ENCODE peak calls at places on chromosomes 16 and 17, in nine cellular contexts. One of them, this sample, is unnamed.

GRCh38 chr16:89599451-89599858 is 14.0 kb upstream of the DPEP1 start:
- DNase-seq in non-pigmented ciliary epithelial cell: no peak
- DNase-seq in AG09319: no peak
- DNase-seq in activated effector memory CD4-positive, alpha-beta T cell treated with anti-CD3 and anti-CD28 coated beads, Interleukin-2, amount 50 U/mL, for 16 hours: no peak
- DNase-seq in NCI-H82: peak
- DNase-seq in kidney tubule cell: peak
- DNase-seq in iris pigment epithelial cell: no peak
- DNase-seq in ecto neural progenitor cell: peak
- DNase-seq in upper lobe of right lung: no peak
- DNase-seq in this sample: no peak

GRCh38 chr17:2406903-2407790 is 6.3 kb upstream of the MNT start:
- DNase-seq in non-pigmented ciliary epithelial cell: peak
- DNase-seq in AG09319: no peak
- DNase-seq in activated effector memory CD4-positive, alpha-beta T cell treated with anti-CD3 and anti-CD28 coated beads, Interleukin-2, amount 50 U/mL, for 16 hours: no peak
- DNase-seq in NCI-H82: no peak
- DNase-seq in kidney tubule cell: peak
- DNase-seq in iris pigment epithelial cell: peak
- DNase-seq in ecto neural progenitor cell: peak
- DNase-seq in upper lobe of right lung: no peak
- DNase-seq in this sample: no peak

GRCh38 chr17:74185786-74186185 is 17.7 kb upstream of the RPL38 start:
- DNase-seq in non-pigmented ciliary epithelial cell: no peak
- DNase-seq in AG09319: no peak
- DNase-seq in activated effector memory CD4-positive, alpha-beta T cell treated with anti-CD3 and anti-CD28 coated beads, Interleukin-2, amount 50 U/mL, for 16 hours: peak
- DNase-seq in NCI-H82: no peak
- DNase-seq in kidney tubule cell: no peak
- DNase-seq in iris pigment epithelial cell: no peak
- DNase-seq in ecto neural progenitor cell: no peak
- DNase-seq in upper lobe of right lung: no peak
- DNase-seq in this sample: peak

GRCh38 chr17:2795412-2796163 is 650 bp upstream of the RAP1GAP2 start:
- DNase-seq in non-pigmented ciliary epithelial cell: no peak
- DNase-seq in AG09319: no peak
- DNase-seq in activated effector memory CD4-positive, alpha-beta T cell treated with anti-CD3 and anti-CD28 coated beads, Interleukin-2, amount 50 U/mL, for 16 hours: no peak
- DNase-seq in NCI-H82: no peak
- DNase-seq in kidney tubule cell: no peak
- DNase-seq in iris pigment epithelial cell: no peak
- DNase-seq in ecto neural progenitor cell: no peak
- DNase-seq in upper lobe of right lung: no peak
- DNase-seq in this sample: peak

GRCh38 chr17:17783121-17783824 is 53.5 kb downstream of the SREBF1 start:
- DNase-seq in non-pigmented ciliary epithelial cell: no peak
- DNase-seq in AG09319: no peak
- DNase-seq in activated effector memory CD4-positive, alpha-beta T cell treated with anti-CD3 and anti-CD28 coated beads, Interleukin-2, amount 50 U/mL, for 16 hours: peak
- DNase-seq in NCI-H82: peak
- DNase-seq in kidney tubule cell: peak
- DNase-seq in iris pigment epithelial cell: peak
- DNase-seq in ecto neural progenitor cell: peak
- DNase-seq in upper lobe of right lung: peak
- DNase-seq in this sample: peak

GRCh38 chr17:78120537-78120936 is 8.0 kb downstream of the TMC6 start:
- DNase-seq in non-pigmented ciliary epithelial cell: no peak
- DNase-seq in AG09319: no peak
- DNase-seq in activated effector memory CD4-positive, alpha-beta T cell treated with anti-CD3 and anti-CD28 coated beads, Interleukin-2, amount 50 U/mL, for 16 hours: no peak
- DNase-seq in NCI-H82: no peak
- DNase-seq in kidney tubule cell: no peak
- DNase-seq in iris pigment epithelial cell: no peak
- DNase-seq in ecto neural progenitor cell: no peak
- DNase-seq in upper lobe of right lung: no peak
- DNase-seq in this sample: peak

GRCh38 chr17:70111201-70111600 is 36.2 kb downstream of the KCNJ16 start:
- DNase-seq in non-pigmented ciliary epithelial cell: no peak
- DNase-seq in AG09319: no peak
- DNase-seq in activated effector memory CD4-positive, alpha-beta T cell treated with anti-CD3 and anti-CD28 coated beads, Interleukin-2, amount 50 U/mL, for 16 hours: no peak
- DNase-seq in NCI-H82: no peak
- DNase-seq in kidney tubule cell: no peak
- DNase-seq in iris pigment epithelial cell: no peak
- DNase-seq in ecto neural progenitor cell: no peak
- DNase-seq in upper lobe of right lung: no peak
- DNase-seq in this sample: no peak

GRCh38 chr17:55117063-55117611 is 147.6 kb upstream of the HLF start:
- DNase-seq in non-pigmented ciliary epithelial cell: no peak
- DNase-seq in AG09319: no peak
- DNase-seq in activated effector memory CD4-positive, alpha-beta T cell treated with anti-CD3 and anti-CD28 coated beads, Interleukin-2, amount 50 U/mL, for 16 hours: no peak
- DNase-seq in NCI-H82: no peak
- DNase-seq in kidney tubule cell: no peak
- DNase-seq in iris pigment epithelial cell: no peak
- DNase-seq in ecto neural progenitor cell: no peak
- DNase-seq in upper lobe of right lung: no peak
- DNase-seq in this sample: no peak

GRCh38 chr16:17612336-17612735 is 141.6 kb upstream of the XYLT1 start:
- DNase-seq in non-pigmented ciliary epithelial cell: no peak
- DNase-seq in AG09319: no peak
- DNase-seq in activated effector memory CD4-positive, alpha-beta T cell treated with anti-CD3 and anti-CD28 coated beads, Interleukin-2, amount 50 U/mL, for 16 hours: no peak
- DNase-seq in NCI-H82: no peak
- DNase-seq in kidney tubule cell: no peak
- DNase-seq in iris pigment epithelial cell: no peak
- DNase-seq in ecto neural progenitor cell: no peak
- DNase-seq in upper lobe of right lung: no peak
- DNase-seq in this sample: no peak

GRCh38 chr16:73268311-73268997 is 220.5 kb upstream of the ZFHX3 start:
- DNase-seq in non-pigmented ciliary epithelial cell: no peak
- DNase-seq in AG09319: no peak
- DNase-seq in activated effector memory CD4-positive, alpha-beta T cell treated with anti-CD3 and anti-CD28 coated beads, Interleukin-2, amount 50 U/mL, for 16 hours: no peak
- DNase-seq in NCI-H82: peak
- DNase-seq in kidney tubule cell: no peak
- DNase-seq in iris pigment epithelial cell: no peak
- DNase-seq in ecto neural progenitor cell: peak
- DNase-seq in upper lobe of right lung: no peak
- DNase-seq in this sample: no peak

GRCh38 chr17:40427002-40427491 is 9.4 kb upstream of the TOP2A start:
- DNase-seq in non-pigmented ciliary epithelial cell: no peak
- DNase-seq in AG09319: no peak
- DNase-seq in activated effector memory CD4-positive, alpha-beta T cell treated with anti-CD3 and anti-CD28 coated beads, Interleukin-2, amount 50 U/mL, for 16 hours: peak
- DNase-seq in NCI-H82: no peak
- DNase-seq in kidney tubule cell: no peak
- DNase-seq in iris pigment epithelial cell: no peak
- DNase-seq in ecto neural progenitor cell: no peak
- DNase-seq in upper lobe of right lung: peak
- DNase-seq in this sample: no peak

GRCh38 chr17:49746791-49747490 is 17.0 kb downstream of the FAM117A start:
- DNase-seq in non-pigmented ciliary epithelial cell: no peak
- DNase-seq in AG09319: no peak
- DNase-seq in activated effector memory CD4-positive, alpha-beta T cell treated with anti-CD3 and anti-CD28 coated beads, Interleukin-2, amount 50 U/mL, for 16 hours: peak
- DNase-seq in NCI-H82: no peak
- DNase-seq in kidney tubule cell: no peak
- DNase-seq in iris pigment epithelial cell: no peak
- DNase-seq in ecto neural progenitor cell: no peak
- DNase-seq in upper lobe of right lung: no peak
- DNase-seq in this sample: no peak

GRCh38 chr17:35930211-35931065 is at the start of gene RDM1:
- DNase-seq in non-pigmented ciliary epithelial cell: no peak
- DNase-seq in AG09319: peak
- DNase-seq in activated effector memory CD4-positive, alpha-beta T cell treated with anti-CD3 and anti-CD28 coated beads, Interleukin-2, amount 50 U/mL, for 16 hours: peak
- DNase-seq in NCI-H82: peak
- DNase-seq in kidney tubule cell: peak
- DNase-seq in iris pigment epithelial cell: peak
- DNase-seq in ecto neural progenitor cell: peak
- DNase-seq in upper lobe of right lung: peak
- DNase-seq in this sample: peak

GRCh38 chr16:27452569-27453475 is 50.8 kb downstream of the IL21R start:
- DNase-seq in non-pigmented ciliary epithelial cell: no peak
- DNase-seq in AG09319: no peak
- DNase-seq in activated effector memory CD4-positive, alpha-beta T cell treated with anti-CD3 and anti-CD28 coated beads, Interleukin-2, amount 50 U/mL, for 16 hours: no peak
- DNase-seq in NCI-H82: peak
- DNase-seq in kidney tubule cell: peak
- DNase-seq in iris pigment epithelial cell: no peak
- DNase-seq in ecto neural progenitor cell: no peak
- DNase-seq in upper lobe of right lung: no peak
- DNase-seq in this sample: no peak

GRCh38 chr16:55433535-55433934 is 45.5 kb upstream of the MMP2 start:
- DNase-seq in non-pigmented ciliary epithelial cell: no peak
- DNase-seq in AG09319: no peak
- DNase-seq in activated effector memory CD4-positive, alpha-beta T cell treated with anti-CD3 and anti-CD28 coated beads, Interleukin-2, amount 50 U/mL, for 16 hours: no peak
- DNase-seq in NCI-H82: no peak
- DNase-seq in kidney tubule cell: no peak
- DNase-seq in iris pigment epithelial cell: no peak
- DNase-seq in ecto neural progenitor cell: no peak
- DNase-seq in upper lobe of right lung: no peak
- DNase-seq in this sample: no peak

GRCh38 chr16:83843657-83844056 is 35.9 kb downstream of the HSBP1 start:
- DNase-seq in non-pigmented ciliary epithelial cell: no peak
- DNase-seq in AG09319: no peak
- DNase-seq in activated effector memory CD4-positive, alpha-beta T cell treated with anti-CD3 and anti-CD28 coated beads, Interleukin-2, amount 50 U/mL, for 16 hours: no peak
- DNase-seq in NCI-H82: no peak
- DNase-seq in kidney tubule cell: no peak
- DNase-seq in iris pigment epithelial cell: no peak
- DNase-seq in ecto neural progenitor cell: peak
- DNase-seq in upper lobe of right lung: no peak
- DNase-seq in this sample: no peak

GRCh38 chr17:8855477-8856204 is 11.8 kb downstream of the PIK3R6 start:
- DNase-seq in non-pigmented ciliary epithelial cell: no peak
- DNase-seq in AG09319: no peak
- DNase-seq in activated effector memory CD4-positive, alpha-beta T cell treated with anti-CD3 and anti-CD28 coated beads, Interleukin-2, amount 50 U/mL, for 16 hours: peak
- DNase-seq in NCI-H82: no peak
- DNase-seq in kidney tubule cell: no peak
- DNase-seq in iris pigment epithelial cell: no peak
- DNase-seq in ecto neural progenitor cell: no peak
- DNase-seq in upper lobe of right lung: no peak
- DNase-seq in this sample: no peak

GRCh38 chr17:44970136-44970737 is 2.1 kb upstream of the C1QL1 start:
- DNase-seq in non-pigmented ciliary epithelial cell: no peak
- DNase-seq in AG09319: no peak
- DNase-seq in activated effector memory CD4-positive, alpha-beta T cell treated with anti-CD3 and anti-CD28 coated beads, Interleukin-2, amount 50 U/mL, for 16 hours: no peak
- DNase-seq in NCI-H82: peak
- DNase-seq in kidney tubule cell: peak
- DNase-seq in iris pigment epithelial cell: peak
- DNase-seq in ecto neural progenitor cell: peak
- DNase-seq in upper lobe of right lung: no peak
- DNase-seq in this sample: no peak

GRCh38 chr17:29589524-29590260 is at the start of gene GIT1:
- DNase-seq in non-pigmented ciliary epithelial cell: no peak
- DNase-seq in AG09319: peak
- DNase-seq in activated effector memory CD4-positive, alpha-beta T cell treated with anti-CD3 and anti-CD28 coated beads, Interleukin-2, amount 50 U/mL, for 16 hours: peak
- DNase-seq in NCI-H82: peak
- DNase-seq in kidney tubule cell: peak
- DNase-seq in iris pigment epithelial cell: peak
- DNase-seq in ecto neural progenitor cell: peak
- DNase-seq in upper lobe of right lung: peak
- DNase-seq in this sample: peak